ENCODE peak calls at places on chromosomes 2 and 18, in six cellular contexts. B is OCI-LY7, T is IMR-90, M is GM23248, Q is K562, E is PC-3. L is an unnamed sample.

GRCh38 chr2:151410485-151410833 is 757 bp downstream of the RIF1 start:
- DNase-seq in B (peak; percentile 58), T (peak; percentile 5), M (peak; percentile 57), Q (peak; percentile 67), E (peak; percentile 17), L (peak; percentile 69)

GRCh38 chr2:195824478-195824877 is 167.5 kb downstream of the SLC39A10 start:
- DNase-seq in B (no peak), T (peak; percentile 23), M (peak; percentile 17), Q (no peak), E (peak; percentile 29), L (no peak)

GRCh38 chr2:239057533-239057932 is 209.6 kb downstream of the TWIST2 start:
- DNase-seq in B (no peak), T (no peak), M (no peak), Q (no peak), E (no peak), L (no peak)

GRCh38 chr2:106996136-106996769 is 110.3 kb upstream of the ST6GAL2 start:
- DNase-seq in B (no peak), T (no peak), M (no peak), Q (no peak), E (peak; percentile 44), L (no peak)

GRCh38 chr2:68853035-68853434 is 18.2 kb downstream of the BMP10 start:
- DNase-seq in B (no peak), T (peak; percentile 87), M (peak; percentile 14), Q (no peak), E (peak; percentile 11), L (no peak)

GRCh38 chr2:133802366-133802765 is 234.1 kb upstream of the NCKAP5 start:
- DNase-seq in B (no peak), T (no peak), M (no peak), Q (no peak), E (no peak), L (no peak)

GRCh38 chr18:63951302-63951705 is 2.2 kb downstream of the HMSD start:
- DNase-seq in B (no peak), T (peak; percentile 34), M (peak; percentile 63), Q (no peak), E (peak; percentile 60), L (no peak)

GRCh38 chr2:121699421-121700328 is 37.0 kb downstream of the NIFK start:
- DNase-seq in B (peak; percentile 40), T (peak; percentile 84), M (peak; percentile 95), Q (peak; percentile 47), E (peak; percentile 96), L (no peak)

GRCh38 chr2:127626917-127627739 is 18.8 kb upstream of the GPR17 start:
- DNase-seq in B (no peak), T (no peak), M (no peak), Q (no peak), E (no peak), L (no peak)

GRCh38 chr2:10285578-10286198 is 17.0 kb upstream of the HPCAL1 start:
- DNase-seq in B (no peak), T (peak; percentile 34), M (peak; percentile 78), Q (no peak), E (peak; percentile 89), L (no peak)

GRCh38 chr2:26562811-26563645 is 78.1 kb downstream of the CIB4 start:
- DNase-seq in B (no peak), T (no peak), M (peak; percentile 42), Q (no peak), E (peak; percentile 61), L (no peak)

GRCh38 chr2:212854766-212855165 is 296.6 kb downstream of the IKZF2 start:
- DNase-seq in B (no peak), T (no peak), M (no peak), Q (no peak), E (no peak), L (no peak)

GRCh38 chr2:171553858-171554257 is 31.6 kb downstream of the CYBRD1 start:
- DNase-seq in B (peak; percentile 5), T (no peak), M (no peak), Q (peak; percentile 85), E (no peak), L (peak; percentile 66)

GRCh38 chr2:86446060-86446459 is 4.9 kb downstream of the KDM3A start:
- DNase-seq in B (no peak), T (no peak), M (peak; percentile 55), Q (no peak), E (peak; percentile 62), L (no peak)

GRCh38 chr2:127145255-127145899 is 38.4 kb upstream of the BIN1 start:
- DNase-seq in B (no peak), T (peak; percentile 27), M (peak; percentile 79), Q (no peak), E (peak; percentile 37), L (no peak)

GRCh38 chr2:114577657-114578056 is 135.2 kb downstream of the DPP10 start:
- DNase-seq in B (no peak), T (no peak), M (no peak), Q (no peak), E (no peak), L (no peak)

GRCh38 chr2:165700511-165700910 is 93.5 kb downstream of the GALNT3 start:
- DNase-seq in B (no peak), T (no peak), M (no peak), Q (no peak), E (no peak), L (no peak)

GRCh38 chr2:150426315-150426714 is 61.2 kb downstream of the RND3 start:
- DNase-seq in B (no peak), T (peak; percentile 15), M (no peak), Q (no peak), E (peak; percentile 39), L (peak; percentile 34)

GRCh38 chr2:46197672-46198071 is 99.5 kb upstream of the EPAS1 start:
- DNase-seq in B (no peak), T (no peak), M (no peak), Q (no peak), E (no peak), L (no peak)

GRCh38 chr2:211439011-211439410 is 882.6 kb downstream of the CPS1 start:
- DNase-seq in B (no peak), T (no peak), M (no peak), Q (no peak), E (no peak), L (no peak)

GRCh38 chr18:8005870-8006269 is 438.8 kb downstream of the PTPRM start:
- DNase-seq in B (no peak), T (no peak), M (no peak), Q (no peak), E (no peak), L (no peak)

GRCh38 chr2:85470850-85471800 is 52.6 kb downstream of the SH2D6 start:
- DNase-seq in B (no peak), T (peak; percentile 42), M (peak; percentile 48), Q (no peak), E (peak; percentile 81), L (no peak)

GRCh38 chr18:59265246-59266018 is 7.8 kb downstream of the RAX start:
- DNase-seq in B (no peak), T (no peak), M (peak; percentile 26), Q (peak; percentile 64), E (no peak), L (no peak)

GRCh38 chr2:54081574-54081973 is 33.8 kb upstream of the ACYP2 start:
- DNase-seq in B (no peak), T (peak; percentile 57), M (no peak), Q (peak; percentile 78), E (peak; percentile 59), L (peak; percentile 41)

GRCh38 chr2:19819097-19820065 is 82.4 kb downstream of the TTC32 start:
- DNase-seq in B (no peak), T (peak; percentile 85), M (peak; percentile 98), Q (no peak), E (peak; percentile 93), L (no peak)

GRCh38 chr2:64700133-64700809 is 46.6 kb upstream of the SERTAD2 start:
- DNase-seq in B (no peak), T (peak; percentile 50), M (peak; percentile 72), Q (no peak), E (peak; percentile 56), L (no peak)

GRCh38 chr2:159637988-159638501 is 21.7 kb upstream of the BAZ2B start:
- DNase-seq in B (no peak), T (peak; percentile 91), M (peak; percentile 87), Q (no peak), E (peak; percentile 74), L (no peak)

GRCh38 chr18:62325806-62326645 is 916 bp downstream of the TNFRSF11A start:
- DNase-seq in B (no peak), T (peak; percentile 2), M (peak; percentile 48), Q (no peak), E (peak; percentile 40), L (peak; percentile 27)

DNA sequence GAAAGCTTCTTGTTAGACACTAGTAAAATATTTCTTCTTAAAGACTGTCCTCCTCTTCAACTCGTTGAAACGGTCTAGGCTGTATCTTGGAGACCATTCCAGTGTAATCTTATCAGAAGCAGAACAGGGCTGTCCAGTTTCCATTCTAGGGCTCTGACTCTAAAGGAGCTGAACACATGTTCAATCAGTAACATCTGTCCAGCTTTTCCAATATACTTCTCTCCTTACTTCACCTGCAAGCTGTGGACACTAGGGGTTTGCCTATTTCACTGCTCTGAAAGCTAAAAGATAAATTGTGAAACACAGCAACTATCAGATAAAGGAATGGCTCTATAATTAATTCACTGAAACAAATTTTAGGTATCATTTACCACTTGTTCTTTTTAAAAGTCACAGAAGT is 73.8 kb downstream of the ZNF385B start:
- DNase-seq in B (no peak), T (no peak), M (no peak), Q (peak; percentile 71), E (no peak), L (no peak)
- H4K20me1 ChIP-seq in B (peaks cover 14% of the 10 kb centered on the region), T (no peaks in the 10 kb centered on the region), M (no peaks in the 10 kb centered on the region), Q (no peaks in the 10 kb centered on the region), E (no peaks in the 10 kb centered on the region), L (no peaks in the 10 kb centered on the region)

DNA sequence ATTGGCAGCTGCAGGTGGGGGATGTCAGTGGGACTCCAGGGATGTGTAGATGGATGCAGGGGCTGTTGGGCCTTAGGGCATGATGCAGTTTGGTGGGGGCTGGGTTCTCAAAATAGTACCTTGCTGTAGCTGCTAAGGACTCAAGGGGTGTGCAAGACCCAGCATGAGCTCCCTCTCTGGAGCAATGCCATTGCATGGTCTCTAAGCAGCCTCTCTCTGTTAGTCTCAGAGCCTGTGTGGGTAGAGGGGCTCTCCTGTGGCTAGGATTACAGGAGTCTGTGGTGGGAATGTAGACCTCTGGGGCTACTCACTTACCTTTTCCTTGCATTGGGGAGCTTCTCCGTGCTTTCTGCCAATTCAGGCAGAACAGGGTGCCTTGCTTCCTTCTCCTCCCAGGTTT is 228.9 kb downstream of the LPIN1 start:
- DNase-seq in B (no peak), T (no peak), M (no peak), Q (no peak), E (no peak), L (no peak)
- H3K9me3 ChIP-seq in B (peaks cover 35% of the 10 kb centered on the region), T (peaks cover 13% of the 10 kb centered on the region), M (no peaks in the 10 kb centered on the region), Q (peaks cover 10% of the 10 kb centered on the region), E (peaks cover 6% of the 10 kb centered on the region), L (no peaks in the 10 kb centered on the region)

DNA sequence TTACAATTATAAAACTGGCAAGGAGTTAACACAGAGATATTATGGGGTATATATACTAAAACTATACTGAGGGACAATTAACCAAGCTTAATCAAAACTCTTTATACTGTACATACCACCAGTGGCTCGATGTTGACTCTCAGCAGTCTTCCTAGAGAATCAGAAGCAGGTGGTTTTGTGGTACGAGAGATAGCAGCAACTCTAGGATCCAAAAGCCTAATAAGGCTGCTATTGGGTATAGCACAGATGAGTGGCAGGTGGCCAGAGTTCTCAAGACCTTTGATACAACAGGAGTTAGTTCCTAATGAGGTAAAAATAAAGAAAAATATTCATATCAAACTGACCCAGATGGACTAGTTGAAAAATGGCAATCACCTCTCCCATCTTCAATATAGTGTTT is 45.5 kb upstream of the COL5A2 start:
- DNase-seq in B (no peak), T (no peak), M (no peak), Q (no peak), E (peak; percentile 63), L (no peak)
- H4K20me1 ChIP-seq in B (no peaks in the 10 kb centered on the region), T (no peaks in the 10 kb centered on the region), M (no peaks in the 10 kb centered on the region), Q (no peaks in the 10 kb centered on the region), E (no peaks in the 10 kb centered on the region), L (no peaks in the 10 kb centered on the region)

GRCh38 chr2:2912731-2913130 is 464.9 kb downstream of the EIPR1 start:
- DNase-seq in B (no peak), T (no peak), M (no peak), Q (no peak), E (no peak), L (no peak)
- H3K9me3 ChIP-seq in B (no peaks in the 10 kb centered on the region), T (peaks cover 31% of the 10 kb centered on the region), M (peaks cover 3% of the 10 kb centered on the region), Q (no peaks in the 10 kb centered on the region), E (no peaks in the 10 kb centered on the region), L (no peaks in the 10 kb centered on the region)